ENCODE peak calls at places on chromosomes 3 and 15, in four cellular contexts. U is RWPE1, S is IMR-90, H is caudate nucleus. F is an unnamed sample.

GRCh38 chr15:25810631-25811077 is 52.5 kb downstream of the ATP10A start:
- DNase-seq in U (no peak), S (no peak), H (no peak), F (no peak)

GRCh38 chr15:22912256-22912655 is 67.9 kb downstream of the CYFIP1 start:
- DNase-seq in U (no peak), S (no peak), H (no peak), F (no peak)

GRCh38 chr3:45224824-45225464 is 1.1 kb downstream of the TMEM158 start:
- DNase-seq in U (peak), S (peak), H (peak), F (no peak)

GRCh38 chr15:77838595-77838994 is 205.9 kb upstream of the LINGO1 start:
- DNase-seq in U (no peak), S (no peak), H (no peak), F (no peak)

GRCh38 chr3:192915724-192916123 is 1.9 kb downstream of the MB21D2 start:
- DNase-seq in U (no peak), S (peak), H (no peak), F (no peak)

GRCh38 chr15:65952425-65953053 is 83.2 kb downstream of the RAB11A start:
- DNase-seq in U (peak), S (peak), H (no peak), F (no peak)

GRCh38 chr15:67396109-67396508 is 124.8 kb upstream of the C15orf61 start:
- DNase-seq in U (no peak), S (no peak), H (no peak), F (no peak)

GRCh38 chr3:193788189-193788946 is 195.4 kb downstream of the OPA1 start:
- DNase-seq in U (no peak), S (peak), H (peak), F (no peak)

GRCh38 chr15:57183614-57184344 is 192.5 kb upstream of the CGNL1 start:
- DNase-seq in U (no peak), S (peak), H (no peak), F (no peak)

GRCh38 chr3:113659121-113659531 is 37.3 kb downstream of the USF3 start:
- DNase-seq in U (no peak), S (no peak), H (no peak), F (no peak)

F was measured in esophagus squamous epithelium.